ENCODE peak calls at places on chromosomes 5 and 9, in nine cellular contexts. One of them, this sample, is unnamed.

GRCh38 chr5:1125030-1125357 is 13.1 kb upstream of the SLC12A7 start:
- DNase-seq in spleen: no peak
- DNase-seq in fibroblast of lung: peak; percentile 71
- DNase-seq in left ventricle myocardium inferior: peak; percentile 84
- DNase-seq in heart left ventricle: peak; percentile 86
- DNase-seq in stomach: no peak
- DNase-seq in pancreas: peak; percentile 77
- DNase-seq in CD4-positive, alpha-beta T cell: no peak
- DNase-seq in IMR-90: peak; percentile 50
- DNase-seq in this sample: no peak

GRCh38 chr9:133803028-133803585 is 65.0 kb upstream of the SARDH start:
- DNase-seq in spleen: no peak
- DNase-seq in fibroblast of lung: no peak
- DNase-seq in left ventricle myocardium inferior: no peak
- DNase-seq in heart left ventricle: no peak
- DNase-seq in stomach: no peak
- DNase-seq in pancreas: no peak
- DNase-seq in CD4-positive, alpha-beta T cell: no peak
- DNase-seq in IMR-90: peak; percentile 33
- DNase-seq in this sample: no peak

GRCh38 chr5:97101189-97101910 is 41.1 kb downstream of the LIX1 start:
- DNase-seq in spleen: no peak
- DNase-seq in fibroblast of lung: peak; percentile 16
- DNase-seq in left ventricle myocardium inferior: no peak
- DNase-seq in heart left ventricle: no peak
- DNase-seq in stomach: no peak
- DNase-seq in pancreas: no peak
- DNase-seq in CD4-positive, alpha-beta T cell: no peak
- DNase-seq in IMR-90: peak; percentile 20
- DNase-seq in this sample: no peak

GRCh38 chr9:78215706-78216105 is 20.2 kb upstream of the CEP78 start:
- DNase-seq in spleen: no peak
- DNase-seq in fibroblast of lung: no peak
- DNase-seq in left ventricle myocardium inferior: no peak
- DNase-seq in heart left ventricle: no peak
- DNase-seq in stomach: no peak
- DNase-seq in pancreas: no peak
- DNase-seq in CD4-positive, alpha-beta T cell: no peak
- DNase-seq in IMR-90: peak; percentile 31
- DNase-seq in this sample: no peak

GRCh38 chr5:113166285-113166684 is 189.7 kb downstream of the DCP2 start:
- DNase-seq in spleen: no peak
- DNase-seq in fibroblast of lung: peak; percentile 76
- DNase-seq in left ventricle myocardium inferior: no peak
- DNase-seq in heart left ventricle: no peak
- DNase-seq in stomach: no peak
- DNase-seq in pancreas: no peak
- DNase-seq in CD4-positive, alpha-beta T cell: no peak
- DNase-seq in IMR-90: peak; percentile 95
- DNase-seq in this sample: no peak

GRCh38 chr5:74402553-74402952 is 238.0 kb downstream of the ENC1 start:
- DNase-seq in spleen: no peak
- DNase-seq in fibroblast of lung: no peak
- DNase-seq in left ventricle myocardium inferior: no peak
- DNase-seq in heart left ventricle: no peak
- DNase-seq in stomach: no peak
- DNase-seq in pancreas: no peak
- DNase-seq in CD4-positive, alpha-beta T cell: no peak
- DNase-seq in IMR-90: no peak
- DNase-seq in this sample: peak; percentile 66

GRCh38 chr9:89601856-89602562 is 2.8 kb upstream of the GADD45G start:
- DNase-seq in spleen: no peak
- DNase-seq in fibroblast of lung: no peak
- DNase-seq in left ventricle myocardium inferior: no peak
- DNase-seq in heart left ventricle: no peak
- DNase-seq in stomach: no peak
- DNase-seq in pancreas: no peak
- DNase-seq in CD4-positive, alpha-beta T cell: no peak
- DNase-seq in IMR-90: no peak
- DNase-seq in this sample: no peak

GRCh38 chr5:163434410-163434866 is 3.0 kb upstream of the CCNG1 start:
- DNase-seq in spleen: no peak
- DNase-seq in fibroblast of lung: no peak
- DNase-seq in left ventricle myocardium inferior: no peak
- DNase-seq in heart left ventricle: no peak
- DNase-seq in stomach: peak; percentile 34
- DNase-seq in pancreas: peak; percentile 61
- DNase-seq in CD4-positive, alpha-beta T cell: no peak
- DNase-seq in IMR-90: peak; percentile 47
- DNase-seq in this sample: no peak

GRCh38 chr9:4537581-4537980 is 47.3 kb downstream of the SLC1A1 start:
- DNase-seq in spleen: no peak
- DNase-seq in fibroblast of lung: no peak
- DNase-seq in left ventricle myocardium inferior: no peak
- DNase-seq in heart left ventricle: no peak
- DNase-seq in stomach: no peak
- DNase-seq in pancreas: no peak
- DNase-seq in CD4-positive, alpha-beta T cell: no peak
- DNase-seq in IMR-90: no peak
- DNase-seq in this sample: no peak

GRCh38 chr9:16060457-16061129 is 507.8 kb downstream of the CCDC171 start:
- DNase-seq in spleen: no peak
- DNase-seq in fibroblast of lung: no peak
- DNase-seq in left ventricle myocardium inferior: no peak
- DNase-seq in heart left ventricle: no peak
- DNase-seq in stomach: no peak
- DNase-seq in pancreas: no peak
- DNase-seq in CD4-positive, alpha-beta T cell: no peak
- DNase-seq in IMR-90: no peak
- DNase-seq in this sample: no peak

GRCh38 chr5:116563909-116564308 is 10.7 kb downstream of the SEMA6A start:
- DNase-seq in spleen: no peak
- DNase-seq in fibroblast of lung: no peak
- DNase-seq in left ventricle myocardium inferior: no peak
- DNase-seq in heart left ventricle: no peak
- DNase-seq in stomach: no peak
- DNase-seq in pancreas: no peak
- DNase-seq in CD4-positive, alpha-beta T cell: no peak
- DNase-seq in IMR-90: no peak
- DNase-seq in this sample: no peak

GRCh38 chr5:52743970-52744369 is 43.7 kb upstream of the ITGA1 start:
- DNase-seq in spleen: no peak
- DNase-seq in fibroblast of lung: peak; percentile 79
- DNase-seq in left ventricle myocardium inferior: no peak
- DNase-seq in heart left ventricle: no peak
- DNase-seq in stomach: no peak
- DNase-seq in pancreas: no peak
- DNase-seq in CD4-positive, alpha-beta T cell: peak; percentile 24
- DNase-seq in IMR-90: peak; percentile 66
- DNase-seq in this sample: no peak

GRCh38 chr5:130708744-130709143 is 456.3 kb downstream of the HINT1 start:
- DNase-seq in spleen: no peak
- DNase-seq in fibroblast of lung: no peak
- DNase-seq in left ventricle myocardium inferior: no peak
- DNase-seq in heart left ventricle: no peak
- DNase-seq in stomach: no peak
- DNase-seq in pancreas: no peak
- DNase-seq in CD4-positive, alpha-beta T cell: no peak
- DNase-seq in IMR-90: no peak
- DNase-seq in this sample: no peak

GRCh38 chr5:179270581-179271300 is 74.5 kb downstream of the ADAMTS2 start:
- DNase-seq in spleen: peak; percentile 68
- DNase-seq in fibroblast of lung: peak; percentile 88
- DNase-seq in left ventricle myocardium inferior: peak; percentile 18
- DNase-seq in heart left ventricle: no peak
- DNase-seq in stomach: no peak
- DNase-seq in pancreas: peak; percentile 11
- DNase-seq in CD4-positive, alpha-beta T cell: no peak
- DNase-seq in IMR-90: peak; percentile 47
- DNase-seq in this sample: peak; percentile 46

GRCh38 chr9:132543960-132544359 is 38.4 kb upstream of the BARHL1 start:
- DNase-seq in spleen: no peak
- DNase-seq in fibroblast of lung: no peak
- DNase-seq in left ventricle myocardium inferior: no peak
- DNase-seq in heart left ventricle: no peak
- DNase-seq in stomach: no peak
- DNase-seq in pancreas: no peak
- DNase-seq in CD4-positive, alpha-beta T cell: no peak
- DNase-seq in IMR-90: no peak
- DNase-seq in this sample: peak; percentile 55

GRCh38 chr5:36683821-36684434 is 77.5 kb downstream of the SLC1A3 start:
- DNase-seq in spleen: no peak
- DNase-seq in fibroblast of lung: peak; percentile 98
- DNase-seq in left ventricle myocardium inferior: peak; percentile 60
- DNase-seq in heart left ventricle: peak; percentile 41
- DNase-seq in stomach: no peak
- DNase-seq in pancreas: no peak
- DNase-seq in CD4-positive, alpha-beta T cell: no peak
- DNase-seq in IMR-90: peak; percentile 50
- DNase-seq in this sample: peak; percentile 59

GRCh38 chr9:79801459-79801858 is 229.7 kb downstream of the TLE4 start:
- DNase-seq in spleen: no peak
- DNase-seq in fibroblast of lung: no peak
- DNase-seq in left ventricle myocardium inferior: no peak
- DNase-seq in heart left ventricle: no peak
- DNase-seq in stomach: no peak
- DNase-seq in pancreas: no peak
- DNase-seq in CD4-positive, alpha-beta T cell: no peak
- DNase-seq in IMR-90: no peak
- DNase-seq in this sample: no peak

DNA sequence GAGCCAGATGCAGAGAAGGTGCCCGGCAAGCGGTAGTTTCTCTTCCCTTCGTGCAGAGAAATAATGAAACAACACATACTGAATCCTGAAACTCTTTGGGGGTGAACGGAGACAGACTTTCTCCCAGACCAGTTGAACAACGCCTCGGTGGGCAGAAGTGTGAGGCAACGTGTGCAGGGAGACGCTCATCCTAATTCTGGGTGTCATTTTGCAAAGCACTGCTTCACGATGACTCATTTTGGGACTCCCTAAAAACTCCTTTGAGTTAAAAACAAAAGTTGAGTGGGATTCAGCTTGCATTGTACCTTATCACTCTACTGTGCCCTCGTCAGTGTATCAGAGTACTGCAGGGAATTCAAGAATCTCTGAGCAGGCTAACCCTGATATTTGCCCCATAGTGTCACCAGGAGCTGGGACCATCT is 3.5 kb upstream of the NEK6 start:
- DNase-seq in spleen: peak; percentile 51
- DNase-seq in fibroblast of lung: no peak
- DNase-seq in left ventricle myocardium inferior: no peak
- DNase-seq in heart left ventricle: no peak
- DNase-seq in stomach: no peak
- DNase-seq in pancreas: no peak
- DNase-seq in CD4-positive, alpha-beta T cell: no peak
- DNase-seq in IMR-90: no peak
- DNase-seq in this sample: peak; percentile 28
- TF ChIP-seq CTCF in spleen: no peak
- TF ChIP-seq CTCF in fibroblast of lung: no peak
- TF ChIP-seq CTCF in left ventricle myocardium inferior: no peak
- TF ChIP-seq CTCF in heart left ventricle: no peak
- TF ChIP-seq CTCF in stomach: no peak
- TF ChIP-seq CTCF in pancreas: no peak
- TF ChIP-seq CTCF in CD4-positive, alpha-beta T cell: no peak
- TF ChIP-seq CTCF in IMR-90: no peak
- TF ChIP-seq CTCF in this sample: no peak

GRCh38 chr5:81696418-81697397 is 54.2 kb downstream of the SSBP2 start:
- DNase-seq in spleen: no peak
- DNase-seq in fibroblast of lung: no peak
- DNase-seq in left ventricle myocardium inferior: no peak
- DNase-seq in heart left ventricle: no peak
- DNase-seq in stomach: no peak
- DNase-seq in pancreas: no peak
- DNase-seq in CD4-positive, alpha-beta T cell: no peak
- DNase-seq in IMR-90: no peak
- DNase-seq in this sample: no peak
- H3K9me3 ChIP-seq in spleen: peaks cover 12% of the 10 kb centered on the region
- H3K9me3 ChIP-seq in fibroblast of lung: no peaks in the 10 kb centered on the region
- H3K9me3 ChIP-seq in left ventricle myocardium inferior: peaks cover 35% of the 10 kb centered on the region
- H3K9me3 ChIP-seq in heart left ventricle: no peaks in the 10 kb centered on the region
- H3K9me3 ChIP-seq in stomach: peaks cover 13% of the 10 kb centered on the region
- H3K9me3 ChIP-seq in pancreas: no peaks in the 10 kb centered on the region
- H3K9me3 ChIP-seq in CD4-positive, alpha-beta T cell: no peaks in the 10 kb centered on the region
- H3K9me3 ChIP-seq in IMR-90: peaks cover 6% of the 10 kb centered on the region
- H3K9me3 ChIP-seq in this sample: peaks cover 13% of the 10 kb centered on the region

GRCh38 chr5:171369056-171369455 is 18.6 kb upstream of the NPM1 start:
- DNase-seq in spleen: no peak
- DNase-seq in fibroblast of lung: no peak
- DNase-seq in left ventricle myocardium inferior: no peak
- DNase-seq in heart left ventricle: no peak
- DNase-seq in stomach: peak; percentile 24
- DNase-seq in pancreas: no peak
- DNase-seq in CD4-positive, alpha-beta T cell: no peak
- DNase-seq in IMR-90: no peak
- DNase-seq in this sample: no peak
- TF ChIP-seq CTCF in spleen: no peak
- TF ChIP-seq CTCF in fibroblast of lung: no peak
- TF ChIP-seq CTCF in left ventricle myocardium inferior: no peak
- TF ChIP-seq CTCF in heart left ventricle: no peak
- TF ChIP-seq CTCF in stomach: no peak
- TF ChIP-seq CTCF in pancreas: no peak
- TF ChIP-seq CTCF in CD4-positive, alpha-beta T cell: no peak
- TF ChIP-seq CTCF in IMR-90: no peak
- TF ChIP-seq CTCF in this sample: no peak

GRCh38 chr5:159103086-159103485 is 3.4 kb upstream of the EBF1 start:
- DNase-seq in spleen: no peak
- DNase-seq in fibroblast of lung: no peak
- DNase-seq in left ventricle myocardium inferior: no peak
- DNase-seq in heart left ventricle: no peak
- DNase-seq in stomach: no peak
- DNase-seq in pancreas: no peak
- DNase-seq in CD4-positive, alpha-beta T cell: no peak
- DNase-seq in IMR-90: no peak
- DNase-seq in this sample: no peak
- H3K9me3 ChIP-seq in spleen: no peaks in the 10 kb centered on the region
- H3K9me3 ChIP-seq in fibroblast of lung: no peaks in the 10 kb centered on the region
- H3K9me3 ChIP-seq in left ventricle myocardium inferior: no peaks in the 10 kb centered on the region
- H3K9me3 ChIP-seq in heart left ventricle: no peaks in the 10 kb centered on the region
- H3K9me3 ChIP-seq in stomach: no peaks in the 10 kb centered on the region
- H3K9me3 ChIP-seq in pancreas: no peaks in the 10 kb centered on the region
- H3K9me3 ChIP-seq in CD4-positive, alpha-beta T cell: no peaks in the 10 kb centered on the region
- H3K9me3 ChIP-seq in IMR-90: no peaks in the 10 kb centered on the region
- H3K9me3 ChIP-seq in this sample: no peaks in the 10 kb centered on the region

DNA sequence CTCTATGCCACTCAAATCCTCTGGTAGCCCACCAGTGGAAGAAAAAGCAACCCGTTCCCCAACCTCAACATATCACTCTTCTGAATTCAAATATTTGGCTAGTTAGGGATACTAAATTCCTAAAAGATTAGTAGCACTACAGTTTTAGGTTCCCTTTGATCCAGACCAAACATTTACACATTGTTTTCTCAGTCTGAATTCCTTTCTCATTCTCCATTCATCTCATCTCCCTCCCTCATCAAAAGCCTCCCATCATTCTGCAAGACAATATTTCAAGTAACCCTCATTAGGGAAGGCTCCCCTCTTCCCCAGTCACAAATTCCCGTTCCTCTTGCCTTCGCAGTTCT is 26.3 kb downstream of the ADAM19 start:
- DNase-seq in spleen: no peak
- DNase-seq in fibroblast of lung: no peak
- DNase-seq in left ventricle myocardium inferior: no peak
- DNase-seq in heart left ventricle: no peak
- DNase-seq in stomach: no peak
- DNase-seq in pancreas: no peak
- DNase-seq in CD4-positive, alpha-beta T cell: no peak
- DNase-seq in IMR-90: peak; percentile 45
- DNase-seq in this sample: no peak
- TF ChIP-seq CTCF in spleen: no peak
- TF ChIP-seq CTCF in fibroblast of lung: no peak
- TF ChIP-seq CTCF in left ventricle myocardium inferior: no peak
- TF ChIP-seq CTCF in heart left ventricle: no peak
- TF ChIP-seq CTCF in stomach: no peak
- TF ChIP-seq CTCF in pancreas: no peak
- TF ChIP-seq CTCF in CD4-positive, alpha-beta T cell: no peak
- TF ChIP-seq CTCF in IMR-90: no peak
- TF ChIP-seq CTCF in this sample: no peak

This sample was measured in lower lobe of right lung.